ENCODE peak calls at places on chromosome 3, in ten cellular contexts. V is endothelial cell, F is pancreas, C is AG09309, Q is BJ, O is heart left ventricle, J is HFF-Myc, K is thoracic aorta, T is AG04450, M is suprapubic skin. Y is an unnamed sample.

GRCh38 chr3:58724376-58724775 is 57.8 kb upstream of the FAM3D start:
- DNase-seq in Q (no peak), F (no peak), K (no peak), J (no peak), C (no peak), T (no peak), O (no peak), V (no peak), M (no peak), Y (no peak)

GRCh38 chr3:21447471-21448205 is 303.4 kb downstream of the ZNF385D start:
- DNase-seq in O (no peak), Q (peak; percentile 90), J (peak; percentile 70), F (no peak), V (no peak), K (no peak), T (no peak), M (no peak), C (peak; percentile 76), Y (no peak)

GRCh38 chr3:183220828-183221227 is 32.2 kb upstream of the B3GNT5 start:
- DNase-seq in V (no peak), Q (no peak), K (no peak), J (no peak), O (no peak), M (no peak), F (no peak), T (no peak), C (no peak), Y (no peak)

GRCh38 chr3:186444288-186444687 is 82.3 kb upstream of the DGKG start:
- DNase-seq in C (no peak), F (no peak), M (no peak), K (no peak), Q (no peak), V (no peak), T (no peak), J (no peak), O (no peak), Y (no peak)

GRCh38 chr3:110650752-110651151 is 420.9 kb upstream of the NECTIN3 start:
- DNase-seq in T (peak; percentile 15), M (no peak), V (no peak), K (no peak), Q (no peak), F (no peak), J (no peak), O (no peak), C (no peak), Y (no peak)

GRCh38 chr3:127478922-127479321 is 111.6 kb downstream of the TPRA1 start:
- DNase-seq in M (no peak), Q (no peak), K (no peak), V (no peak), F (peak; percentile 11), J (no peak), O (no peak), T (no peak), C (no peak), Y (no peak)

GRCh38 chr3:174438501-174439156 is 420.5 kb upstream of the NAALADL2 start:
- DNase-seq in T (no peak), V (no peak), K (no peak), M (no peak), F (no peak), O (no peak), Q (no peak), C (no peak), J (no peak), Y (no peak)

GRCh38 chr3:53170325-53171108 is 9.5 kb downstream of the PRKCD start:
- DNase-seq in J (no peak), K (no peak), V (no peak), F (no peak), Q (no peak), C (no peak), T (no peak), M (no peak), O (peak; percentile 49), Y (peak; percentile 75)

GRCh38 chr3:20060924-20061323 is 20.7 kb downstream of the KAT2B start:
- DNase-seq in V (no peak), J (no peak), M (no peak), O (no peak), F (no peak), Q (no peak), K (no peak), C (no peak), T (no peak), Y (no peak)

GRCh38 chr3:54733615-54734014 is 194.2 kb downstream of the LRTM1 start:
- DNase-seq in V (no peak), K (no peak), Q (no peak), F (no peak), C (no peak), M (no peak), O (no peak), J (no peak), T (no peak), Y (no peak)

GRCh38 chr3:61589856-61590255 is 28.5 kb downstream of the PTPRG start:
- DNase-seq in K (no peak), O (no peak), Q (no peak), T (no peak), F (no peak), V (no peak), J (peak; percentile 43), M (no peak), C (peak; percentile 25), Y (no peak)

DNA sequence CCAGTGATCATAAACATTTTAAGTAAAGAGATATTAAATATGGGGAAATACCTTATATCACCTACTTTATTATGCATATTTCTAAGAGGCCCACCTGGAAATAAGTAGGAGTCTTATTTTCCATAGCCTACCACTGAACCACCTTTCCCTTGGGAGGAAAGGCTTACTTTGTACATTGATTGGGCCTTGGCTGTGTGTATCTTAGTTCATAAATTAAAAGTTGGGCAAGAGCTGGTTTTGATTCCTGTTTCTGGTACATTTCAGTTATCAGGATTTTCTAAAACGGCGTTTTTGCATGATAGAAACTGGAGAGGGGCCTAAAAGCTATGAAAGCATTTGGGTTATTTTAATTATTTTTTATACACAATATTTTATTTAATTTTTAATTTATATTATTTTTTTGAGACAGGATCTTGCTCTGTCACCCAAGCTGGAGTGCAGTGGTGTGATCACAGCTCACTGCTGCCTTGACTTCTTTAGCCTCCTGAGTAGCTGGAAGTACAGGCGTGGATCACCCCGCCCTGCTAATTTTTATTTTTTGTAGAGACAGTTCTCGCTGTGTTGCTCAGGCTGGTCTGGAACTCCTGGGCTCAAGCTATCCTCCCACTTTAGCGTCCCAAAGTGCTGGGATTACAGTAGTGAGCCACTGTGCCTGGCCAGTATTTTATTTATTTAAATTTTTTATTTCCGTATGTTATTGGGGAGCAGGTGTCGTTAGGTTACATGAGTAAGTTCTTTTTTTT is 2.6 kb downstream of the GMPS start:
- DNase-seq in M (no peak), J (no peak), T (no peak), F (no peak), O (no peak), V (no peak), C (no peak), K (no peak), Q (no peak), Y (no peak)
- TF ChIP-seq CTCF in M (no peak), J (no peak), T (no peak), F (no peak), O (no peak), V (no peak), C (no peak), K (no peak), Q (no peak), Y (no peak)

GRCh38 chr3:81416812-81417211 is 344.6 kb downstream of the GBE1 start:
- DNase-seq in K (no peak), M (no peak), F (no peak), V (no peak), O (no peak), C (no peak), T (no peak), Q (no peak), J (no peak), Y (no peak)

DNA sequence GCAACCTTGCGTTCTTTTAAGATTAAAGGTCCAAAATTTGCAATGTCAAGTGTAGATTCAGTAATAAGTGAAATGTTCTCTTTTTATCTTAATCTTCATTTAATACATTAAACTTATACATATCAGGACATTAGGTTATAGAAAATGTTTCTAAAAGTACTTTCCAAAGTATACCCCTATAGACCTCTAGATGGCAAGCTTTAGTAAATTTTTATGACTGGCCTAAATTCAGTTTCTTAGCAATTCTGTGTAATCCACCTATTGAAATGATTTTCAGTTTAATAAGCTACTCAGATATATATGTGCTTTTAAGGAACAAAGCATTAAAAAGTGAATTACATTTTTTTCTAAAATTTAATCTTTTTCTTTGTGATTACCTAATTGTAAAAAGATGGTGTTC is 342.2 kb downstream of the GBE1 start:
- DNase-seq in C (no peak), F (no peak), Q (no peak), O (no peak), M (no peak), V (no peak), T (no peak), K (no peak), J (no peak), Y (no peak)
- TF ChIP-seq CTCF in C (peak; percentile 39), F (peak; percentile 20), Q (peak; percentile 54), O (peak; percentile 45), M (peak; percentile 24), V (peak; percentile 61), T (peak; percentile 60), K (peak; percentile 52), J (no peak), Y (peak; percentile 34)

DNA sequence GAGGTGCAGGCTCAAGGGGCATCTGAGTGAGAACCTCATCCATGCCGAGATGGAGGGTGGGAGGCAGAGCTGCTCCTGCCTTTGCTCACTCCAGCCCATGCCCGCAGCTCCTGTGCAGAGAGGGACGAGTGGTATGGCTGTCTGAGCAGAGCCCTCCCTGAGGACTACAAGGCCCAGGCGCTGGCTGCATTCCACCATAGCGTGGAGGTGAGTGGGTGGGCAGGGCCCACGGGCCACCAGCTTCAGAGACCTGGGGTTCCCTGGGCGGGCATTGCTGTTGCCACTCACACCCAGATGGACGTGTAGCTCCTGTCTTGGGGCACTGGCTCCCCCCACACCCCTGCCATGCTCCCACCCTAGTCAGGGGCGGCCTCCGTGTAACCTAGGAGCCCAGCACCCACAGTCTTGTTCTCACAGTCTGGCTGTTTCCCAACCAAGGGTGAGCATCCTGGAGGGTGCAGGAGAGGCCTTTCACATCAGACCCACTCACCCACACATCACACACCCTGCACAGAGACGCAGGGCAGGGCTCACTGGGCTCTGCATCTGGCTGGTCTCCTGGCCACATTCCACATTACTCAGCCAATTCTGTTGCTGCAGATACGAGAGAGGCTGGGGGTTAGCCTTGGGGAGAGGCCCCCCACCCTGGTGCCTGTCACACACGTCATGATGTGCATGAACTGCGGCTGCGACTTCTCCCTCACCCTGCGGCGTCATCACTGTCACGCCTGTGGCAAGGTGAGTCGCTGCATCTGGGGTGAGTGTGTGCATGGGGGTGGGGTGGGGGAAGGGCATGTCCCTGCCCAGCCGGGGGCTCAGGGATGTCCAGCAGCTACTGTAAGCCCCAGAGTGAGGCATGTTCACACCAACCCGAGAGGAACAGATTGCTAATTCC is 25.3 kb upstream of the NR2C2 start:
- DNase-seq in O (no peak), V (no peak), J (no peak), T (no peak), F (no peak), Q (no peak), K (no peak), M (peak; percentile 77), C (no peak), Y (no peak)
- TF ChIP-seq CTCF in O (no peak), V (no peak), J (no peak), T (no peak), F (no peak), Q (no peak), K (no peak), M (no peak), C (no peak), Y (no peak)

DNA sequence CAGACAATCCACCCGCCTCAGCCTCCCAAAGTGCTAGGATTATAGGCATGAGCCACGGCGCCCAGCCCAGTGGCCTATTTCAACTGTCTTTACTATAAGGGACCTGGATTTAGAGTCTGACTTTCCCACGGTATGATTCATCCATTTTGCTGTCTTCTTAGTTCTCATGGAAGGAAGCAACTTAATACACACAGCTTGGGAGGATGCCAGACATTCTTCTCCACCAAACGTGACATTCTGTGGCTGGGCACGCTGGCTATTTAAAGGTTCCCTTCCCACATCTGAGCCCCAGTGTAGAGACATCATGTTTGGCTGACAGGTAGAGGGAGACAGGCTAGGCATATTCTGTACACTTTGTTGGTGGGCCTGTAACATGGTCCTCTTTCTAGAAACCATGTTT is 26.2 kb downstream of the FAM43A start:
- DNase-seq in F (no peak), M (no peak), J (peak; percentile 87), V (no peak), Q (peak; percentile 90), O (peak; percentile 76), C (peak; percentile 89), T (peak; percentile 68), K (no peak), Y (no peak)
- TF ChIP-seq CTCF in F (no peak), M (no peak), J (no peak), V (no peak), Q (no peak), O (no peak), C (no peak), T (no peak), K (no peak), Y (no peak)